ENCODE peak calls at places on chromosomes 3 and 15, in five cellular contexts. Z is colonic mucosa, P is uterus, L is neural progenitor cell, F is aorta. J is an unnamed sample.

GRCh38 chr15:91049378-91050127 is 27.2 kb upstream of the VPS33B start:
- DNase-seq in Z (peak; percentile 72), P (peak; percentile 35), L (peak; percentile 70), F (no peak), J (no peak)

GRCh38 chr3:69463546-69463945 is 77.7 kb upstream of the FRMD4B start:
- DNase-seq in Z (no peak), P (no peak), L (no peak), F (no peak), J (no peak)

GRCh38 chr3:73874596-73874995 is 249.9 kb upstream of the PDZRN3 start:
- DNase-seq in Z (no peak), P (no peak), L (no peak), F (no peak), J (no peak)

GRCh38 chr3:16048435-16049318 is 125.8 kb upstream of the GALNT15 start:
- DNase-seq in Z (peak; percentile 64), P (peak; percentile 62), L (peak; percentile 67), F (no peak), J (no peak)

GRCh38 chr3:32940726-32941125 is 10.7 kb upstream of the CCR4 start:
- DNase-seq in Z (no peak), P (no peak), L (no peak), F (no peak), J (no peak)

GRCh38 chr3:46228259-46229222 is 13.7 kb upstream of the CCR3 start:
- DNase-seq in Z (peak; percentile 32), P (no peak), L (no peak), F (no peak), J (no peak)

GRCh38 chr3:195809796-195810454 is 1.8 kb downstream of the MUC4 start:
- DNase-seq in Z (peak; percentile 33), P (no peak), L (no peak), F (peak; percentile 27), J (no peak)

GRCh38 chr15:47394410-47394809 is 322.9 kb upstream of the SEMA6D start:
- DNase-seq in Z (no peak), P (no peak), L (peak; percentile 53), F (no peak), J (no peak)

GRCh38 chr3:190566043-190566933 is 52.4 kb downstream of the IL1RAP start:
- DNase-seq in Z (peak; percentile 28), P (peak; percentile 77), L (no peak), F (peak; percentile 95), J (peak; percentile 74)

DNA sequence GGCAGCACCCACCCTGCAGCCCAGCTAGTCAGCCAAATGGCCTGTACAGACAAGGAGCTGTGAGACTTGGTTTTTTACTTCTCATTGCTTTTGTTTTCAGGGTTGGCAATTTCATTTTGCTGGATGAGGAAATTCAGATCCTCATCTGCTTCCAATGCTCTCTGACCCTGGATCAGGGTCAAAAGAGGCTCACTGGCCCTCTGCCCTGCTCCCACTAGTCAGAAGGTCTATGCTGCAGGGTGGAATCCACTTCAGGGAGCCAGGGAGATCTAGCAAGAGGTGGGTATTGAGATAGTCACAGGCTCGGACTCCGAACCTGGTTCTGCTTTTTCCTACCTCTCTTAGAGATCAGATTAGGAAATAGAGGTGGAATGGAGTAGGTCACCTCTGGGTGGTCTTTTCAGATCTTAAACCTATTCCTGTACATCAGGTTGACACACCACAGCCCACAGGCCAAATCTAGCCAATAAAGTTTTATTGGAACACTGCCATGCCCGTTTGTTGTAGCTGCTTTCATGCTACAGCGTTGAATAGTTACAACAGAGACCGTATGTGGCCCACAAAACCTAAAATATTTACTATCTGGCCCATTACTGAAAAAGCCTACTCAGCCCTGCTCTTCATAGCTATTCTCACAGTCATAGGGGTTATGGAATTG is 26.4 kb upstream of the GLCE start:
- DNase-seq in Z (no peak), P (no peak), L (no peak), F (no peak), J (no peak)
- H3K36me3 ChIP-seq in Z (no peaks in the 10 kb centered on the region), P (no peaks in the 10 kb centered on the region), L (no peaks in the 10 kb centered on the region), F (no peaks in the 10 kb centered on the region), J (no peaks in the 10 kb centered on the region)

GRCh38 chr3:31542246-31542645 is 9.5 kb downstream of the STT3B start:
- DNase-seq in Z (no peak), P (no peak), L (no peak), F (no peak), J (no peak)

GRCh38 chr3:31543375-31543774 is 10.7 kb downstream of the STT3B start:
- DNase-seq in Z (no peak), P (no peak), L (no peak), F (no peak), J (no peak)

GRCh38 chr3:31536417-31536991 is 3.8 kb downstream of the STT3B start:
- DNase-seq in Z (no peak), P (no peak), L (no peak), F (no peak), J (no peak)

GRCh38 chr3:31541102-31541501 is 8.4 kb downstream of the STT3B start:
- DNase-seq in Z (no peak), P (no peak), L (no peak), F (no peak), J (no peak)

DNA sequence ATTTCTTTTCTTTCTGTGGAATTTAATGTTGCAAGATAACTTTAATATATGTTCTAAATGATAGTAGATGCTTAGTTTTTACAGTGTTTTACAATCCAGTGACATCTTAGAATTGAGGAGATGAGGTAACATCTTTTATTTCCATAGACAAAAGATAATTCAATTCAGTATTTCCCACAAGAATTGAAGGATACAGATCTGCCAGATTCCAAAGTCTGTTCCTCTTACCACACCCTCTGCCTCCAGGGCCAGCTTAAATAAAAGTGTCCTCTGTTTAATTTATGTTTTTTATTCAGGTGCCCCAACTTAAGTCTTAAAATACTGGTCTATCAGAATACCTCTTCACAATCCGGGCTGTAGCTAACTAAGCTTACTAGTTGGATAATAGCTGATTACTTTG is 6.5 kb downstream of the STT3B start:
- DNase-seq in Z (no peak), P (no peak), L (no peak), F (no peak), J (no peak)
- H3K4me1 ChIP-seq in Z (peaks cover 9% of the 10 kb centered on the region), P (no peaks in the 10 kb centered on the region), L (peaks cover 44% of the 10 kb centered on the region), F (peaks cover 2% of the 10 kb centered on the region), J (peaks cover 44% of the 10 kb centered on the region)

GRCh38 chr15:89364741-89365450 is 30.3 kb upstream of the POLG start:
- DNase-seq in Z (no peak), P (no peak), L (peak; percentile 63), F (no peak), J (no peak)

GRCh38 chr15:89368566-89369223 is 34.1 kb upstream of the POLG start:
- DNase-seq in Z (no peak), P (no peak), L (peak; percentile 45), F (no peak), J (no peak)

GRCh38 chr15:89365457-89366055 is 30.9 kb upstream of the POLG start:
- DNase-seq in Z (no peak), P (no peak), L (no peak), F (no peak), J (no peak)

GRCh38 chr15:89367485-89368451 is 33.1 kb upstream of the POLG start:
- DNase-seq in Z (peak; percentile 34), P (no peak), L (peak; percentile 80), F (no peak), J (no peak)

DNA sequence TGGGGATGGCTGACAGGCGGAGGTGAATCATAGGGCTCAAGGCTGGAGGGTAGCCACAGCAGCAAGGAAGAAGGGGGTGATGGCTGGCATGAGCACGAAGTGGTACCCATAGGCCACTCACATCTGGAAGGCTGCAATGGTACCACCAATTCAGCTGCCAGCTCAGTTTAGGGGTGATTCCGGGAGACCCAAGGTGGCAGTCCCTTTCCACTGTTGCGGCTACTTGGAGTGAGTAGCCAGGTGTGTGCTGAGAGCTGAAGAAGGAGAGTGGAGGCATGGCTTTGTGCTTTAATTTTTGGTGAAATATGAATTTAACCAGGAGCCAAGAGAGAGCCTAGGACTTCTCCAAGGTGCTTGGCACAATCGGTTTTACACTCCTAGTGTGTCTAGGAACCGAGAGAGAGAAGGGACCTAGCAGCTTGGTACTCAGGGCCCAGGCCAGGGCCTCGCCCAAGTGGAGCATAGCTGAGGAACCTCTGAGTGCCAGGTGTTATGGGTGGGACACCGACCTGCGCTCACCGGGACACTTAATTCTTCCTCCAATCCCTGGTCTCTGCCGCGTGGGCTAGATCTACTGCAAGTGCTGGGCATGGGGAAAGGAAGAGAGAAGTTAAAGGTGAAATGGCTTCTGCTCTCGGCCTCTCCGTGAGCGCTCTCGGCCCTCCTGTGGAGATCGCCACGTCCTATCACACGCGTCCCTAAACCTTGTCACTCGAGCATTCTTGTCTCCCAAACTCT is 32.2 kb upstream of the POLG start:
- DNase-seq in Z (no peak), P (no peak), L (no peak), F (no peak), J (no peak)
- H3K27me3 ChIP-seq in Z (peaks cover 98% of the 10 kb centered on the region), P (peaks cover 75% of the 10 kb centered on the region), L (peaks cover 100% of the 10 kb centered on the region), F (no peaks in the 10 kb centered on the region), J (peaks cover 100% of the 10 kb centered on the region)

GRCh38 chr15:43772624-43773023 is 4.1 kb downstream of the ELL3 start:
- DNase-seq in Z (no peak), P (no peak), L (no peak), F (no peak), J (no peak)
- H3K36me3 ChIP-seq in Z (peaks cover 13% of the 10 kb centered on the region), P (no peaks in the 10 kb centered on the region), L (peaks cover 34% of the 10 kb centered on the region), F (peaks cover 8% of the 10 kb centered on the region), J (peaks cover 67% of the 10 kb centered on the region)

GRCh38 chr15:75063338-75063737 is 39.9 kb downstream of the PPCDC start:
- DNase-seq in Z (no peak), P (no peak), L (no peak), F (no peak), J (no peak)
- H3K4me1 ChIP-seq in Z (no peaks in the 10 kb centered on the region), P (no peaks in the 10 kb centered on the region), L (no peaks in the 10 kb centered on the region), F (no peaks in the 10 kb centered on the region), J (peaks cover 4% of the 10 kb centered on the region)

GRCh38 chr15:96359371-96359771 is 28.9 kb downstream of the NR2F2 start:
- DNase-seq in Z (no peak), P (no peak), L (peak; percentile 52), F (no peak), J (no peak)
- H3K27me3 ChIP-seq in Z (peaks cover 55% of the 10 kb centered on the region), P (no peaks in the 10 kb centered on the region), L (peaks cover 96% of the 10 kb centered on the region), F (no peaks in the 10 kb centered on the region), J (peaks cover 4% of the 10 kb centered on the region)

GRCh38 chr3:38996193-38996592 is 55.6 kb downstream of the SCN11A start:
- DNase-seq in Z (no peak), P (no peak), L (no peak), F (no peak), J (no peak)
- H3K36me3 ChIP-seq in Z (no peaks in the 10 kb centered on the region), P (no peaks in the 10 kb centered on the region), L (no peaks in the 10 kb centered on the region), F (no peaks in the 10 kb centered on the region), J (no peaks in the 10 kb centered on the region)

GRCh38 chr3:58837863-58838255 is 171.3 kb upstream of the FAM3D start:
- DNase-seq in Z (no peak), P (no peak), L (no peak), F (no peak), J (no peak)
- H3K4me1 ChIP-seq in Z (no peaks in the 10 kb centered on the region), P (no peaks in the 10 kb centered on the region), L (no peaks in the 10 kb centered on the region), F (no peaks in the 10 kb centered on the region), J (no peaks in the 10 kb centered on the region)

DNA sequence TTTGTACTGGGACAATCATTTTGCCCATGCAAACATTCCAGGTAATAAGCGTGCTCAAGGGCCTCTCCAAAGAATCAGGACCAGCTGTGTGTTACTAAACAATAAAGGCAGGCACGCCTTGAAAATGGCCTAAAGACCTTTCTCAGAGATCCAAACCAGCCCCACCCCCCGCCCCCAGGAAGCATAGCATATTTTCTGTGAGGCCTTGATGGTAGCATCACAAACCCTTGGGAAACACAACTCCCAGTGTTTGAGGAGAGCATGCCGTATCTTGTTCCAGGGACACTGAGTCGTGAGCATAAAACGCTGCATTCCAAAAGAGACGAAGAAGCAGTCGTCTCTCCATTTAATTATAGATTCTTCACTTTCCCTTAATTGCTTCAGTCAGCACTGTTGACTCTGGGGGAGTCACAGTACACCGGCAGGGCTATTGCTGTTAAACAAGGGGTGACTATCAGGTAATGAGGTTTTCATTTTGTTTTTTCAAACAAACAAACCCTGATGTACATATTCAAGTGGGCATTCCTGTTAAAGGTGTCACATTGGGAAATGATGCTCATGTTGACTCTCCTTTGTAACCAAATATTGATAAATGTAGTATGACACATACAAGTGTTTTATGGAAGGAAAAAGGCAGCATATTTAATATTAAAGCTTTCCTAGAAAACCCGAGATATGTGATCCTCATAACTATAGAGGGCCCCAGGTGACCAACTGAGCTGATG is 4.4 kb upstream of the TPM1 start:
- DNase-seq in Z (no peak), P (no peak), L (no peak), F (no peak), J (no peak)
- H3K27me3 ChIP-seq in Z (no peaks in the 10 kb centered on the region), P (no peaks in the 10 kb centered on the region), L (peaks cover 4% of the 10 kb centered on the region), F (no peaks in the 10 kb centered on the region), J (peaks cover 4% of the 10 kb centered on the region)